ENCODE peak calls at places on chromosomes 1 and 21, in nine cellular contexts. Q is cardiac fibroblast, F is testis, B is hepatocyte, X is transverse colon, Z is fibroblast of villous mesenchyme, T is choroid plexus epithelial cell, J is astrocyte of the spinal cord, W is prostate gland. M is an unnamed sample.

GRCh38 chr1:168243200-168243599 is 17.4 kb downstream of the SFT2D2 start:
- DNase-seq in Q (no peak), F (no peak), B (no peak), X (no peak), Z (peak), T (peak), J (no peak), W (no peak), M (no peak)

GRCh38 chr1:58508629-58509028 is 37.9 kb downstream of the OMA1 start:
- DNase-seq in Q (no peak), F (no peak), B (no peak), X (no peak), Z (no peak), T (no peak), J (no peak), W (no peak), M (no peak)

GRCh38 chr1:4108341-4108740 is 208.3 kb upstream of the C1orf174 start:
- DNase-seq in Q (no peak), F (no peak), B (no peak), X (no peak), Z (no peak), T (no peak), J (no peak), W (no peak), M (no peak)

GRCh38 chr1:8374812-8375211 is 56.9 kb downstream of the SLC45A1 start:
- DNase-seq in Q (peak), F (peak), B (no peak), X (peak), Z (no peak), T (peak), J (peak), W (no peak), M (peak)

GRCh38 chr1:100523038-100523649 is 14.8 kb upstream of the GPR88 start:
- DNase-seq in Q (peak), F (no peak), B (no peak), X (no peak), Z (no peak), T (peak), J (no peak), W (no peak), M (no peak)

GRCh38 chr1:215583185-215583692 is 16.1 kb downstream of the KCTD3 start:
- DNase-seq in Q (peak), F (no peak), B (peak), X (no peak), Z (no peak), T (peak), J (peak), W (no peak), M (peak)

GRCh38 chr21:45041351-45041805 is 33.0 kb upstream of the ADARB1 start:
- DNase-seq in Q (peak), F (peak), B (peak), X (peak), Z (peak), T (peak), J (peak), W (no peak), M (peak)

GRCh38 chr1:187313115-187313514 is 484.4 kb downstream of the PLA2G4A start:
- DNase-seq in Q (no peak), F (no peak), B (no peak), X (no peak), Z (no peak), T (no peak), J (no peak), W (no peak), M (peak)

GRCh38 chr1:205748398-205749093 is 1.4 kb downstream of the NUCKS1 start:
- DNase-seq in Q (peak), F (peak), B (peak), X (no peak), Z (peak), T (peak), J (peak), W (peak), M (peak)

GRCh38 chr1:200958597-200958996 is 63.9 kb downstream of the INAVA start:
- DNase-seq in Q (no peak), F (no peak), B (no peak), X (no peak), Z (no peak), T (no peak), J (no peak), W (no peak), M (no peak)

GRCh38 chr1:201709564-201710295 is 119.2 kb upstream of the IPO9 start:
- DNase-seq in Q (peak), F (peak), B (peak), X (peak), Z (peak), T (peak), J (peak), W (peak), M (peak)

GRCh38 chr1:211928993-211929637 is 98.6 kb upstream of the LPGAT1 start:
- DNase-seq in Q (no peak), F (no peak), B (peak), X (peak), Z (peak), T (peak), J (no peak), W (peak), M (peak)

GRCh38 chr1:59500970-59501742 is 204.3 kb downstream of the FGGY start:
- DNase-seq in Q (peak), F (no peak), B (no peak), X (no peak), Z (no peak), T (no peak), J (no peak), W (no peak), M (peak)

GRCh38 chr21:14591882-14592281 is 45.8 kb upstream of the SAMSN1 start:
- DNase-seq in Q (peak), F (peak), B (no peak), X (no peak), Z (peak), T (peak), J (peak), W (no peak), M (peak)

GRCh38 chr1:7383671-7384070 is 387.4 kb upstream of the VAMP3 start:
- DNase-seq in Q (no peak), F (peak), B (no peak), X (no peak), Z (no peak), T (no peak), J (no peak), W (no peak), M (no peak)

GRCh38 chr1:243505986-243506689 is 250.3 kb downstream of the SDCCAG8 start:
- DNase-seq in Q (peak), F (peak), B (no peak), X (no peak), Z (peak), T (no peak), J (no peak), W (peak), M (no peak)

GRCh38 chr1:183209533-183210158 is 23.6 kb downstream of the LAMC2 start:
- DNase-seq in Q (peak), F (no peak), B (peak), X (no peak), Z (peak), T (peak), J (peak), W (no peak), M (peak)

GRCh38 chr1:1947493-1947892 is 28.4 kb upstream of the TMEM52 start:
- DNase-seq in Q (no peak), F (no peak), B (no peak), X (no peak), Z (no peak), T (no peak), J (no peak), W (no peak), M (peak)

GRCh38 chr21:42413093-42413492 is 9.4 kb downstream of the UBASH3A start:
- DNase-seq in Q (no peak), F (no peak), B (no peak), X (no peak), Z (no peak), T (no peak), J (no peak), W (no peak), M (no peak)

GRCh38 chr21:42409366-42409765 is 5.7 kb downstream of the UBASH3A start:
- DNase-seq in Q (no peak), F (no peak), B (no peak), X (no peak), Z (no peak), T (no peak), J (no peak), W (no peak), M (no peak)

GRCh38 chr21:42412636-42412933 is 8.9 kb downstream of the UBASH3A start:
- DNase-seq in Q (no peak), F (no peak), B (no peak), X (no peak), Z (no peak), T (no peak), J (no peak), W (no peak), M (no peak)

GRCh38 chr21:42411891-42412635 is 8.4 kb downstream of the UBASH3A start:
- DNase-seq in Q (no peak), F (no peak), B (no peak), X (no peak), Z (no peak), T (peak), J (peak), W (no peak), M (peak)

GRCh38 chr21:42411197-42411869 is 7.6 kb downstream of the UBASH3A start:
- DNase-seq in Q (no peak), F (no peak), B (no peak), X (no peak), Z (no peak), T (no peak), J (no peak), W (no peak), M (no peak)
- TF ChIP-seq CTCF in Q (no peak), F (no peak), B (no peak), X (no peak), Z (no peak), T (peak), J (no peak), W (no peak), M (no peak)

DNA sequence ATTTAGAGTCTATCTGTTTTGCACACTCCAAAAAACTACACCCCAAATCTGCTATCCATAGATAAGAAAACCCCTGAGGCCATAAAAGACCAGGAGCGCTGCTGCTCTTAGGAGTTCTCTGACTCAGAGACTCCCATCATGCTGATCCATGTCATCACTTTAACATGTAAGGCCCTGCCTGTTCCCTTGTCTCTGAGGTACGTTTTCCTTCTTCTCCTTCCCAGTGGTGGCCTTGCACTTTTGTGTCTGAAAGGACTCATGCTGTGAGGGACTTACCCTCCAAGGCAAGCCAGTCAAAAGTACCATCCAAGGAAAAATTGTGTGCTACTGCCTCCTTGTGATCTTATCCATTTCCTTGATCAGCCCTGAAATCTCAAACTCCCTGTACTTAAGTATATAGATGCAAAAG is 427.4 kb upstream of the NCAM2 start:
- DNase-seq in Q (no peak), F (no peak), B (peak), X (no peak), Z (no peak), T (peak), J (no peak), W (no peak), M (peak)
- TF ChIP-seq CTCF in Q (no peak), F (no peak), B (peak), X (no peak), Z (no peak), T (no peak), J (no peak), W (no peak), M (no peak)

GRCh38 chr1:208083715-208084085 is 160.5 kb downstream of the PLXNA2 start:
- DNase-seq in Q (no peak), F (no peak), B (no peak), X (no peak), Z (no peak), T (no peak), J (no peak), W (no peak), M (no peak)

GRCh38 chr1:208084220-208084619 is 160.0 kb downstream of the PLXNA2 start:
- DNase-seq in Q (no peak), F (no peak), B (no peak), X (no peak), Z (no peak), T (no peak), J (no peak), W (no peak), M (no peak)

GRCh38 chr1:208080396-208081276 is 163.5 kb downstream of the PLXNA2 start:
- DNase-seq in Q (no peak), F (no peak), B (no peak), X (no peak), Z (no peak), T (no peak), J (no peak), W (no peak), M (no peak)

GRCh38 chr1:208083016-208083714 is 161.0 kb downstream of the PLXNA2 start:
- DNase-seq in Q (no peak), F (no peak), B (no peak), X (no peak), Z (no peak), T (no peak), J (no peak), W (no peak), M (no peak)

DNA sequence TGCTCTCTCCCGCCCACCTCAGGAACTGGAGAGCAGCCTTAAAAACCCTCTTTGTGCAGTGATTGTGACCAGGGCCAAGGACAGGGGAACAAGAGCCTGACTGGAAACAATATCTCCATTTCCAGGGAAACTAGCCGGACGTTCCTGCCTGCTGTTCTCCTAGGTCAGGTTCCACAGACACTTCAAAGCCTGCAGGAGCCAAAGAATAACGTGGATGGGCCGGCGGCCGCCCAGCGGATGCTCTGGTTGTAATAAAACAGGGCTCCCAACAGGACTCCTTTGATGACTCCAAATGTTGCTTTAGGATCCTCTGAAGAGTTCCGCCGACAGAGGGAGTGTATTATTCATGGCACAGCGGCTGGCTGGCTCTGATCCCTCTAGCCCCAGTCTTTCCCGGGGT is 162.2 kb downstream of the PLXNA2 start:
- DNase-seq in Q (no peak), F (peak), B (no peak), X (no peak), Z (no peak), T (peak), J (peak), W (no peak), M (no peak)
- TF ChIP-seq CTCF in Q (no peak), F (no peak), B (peak), X (no peak), Z (no peak), T (peak), J (peak), W (no peak), M (no peak)

DNA sequence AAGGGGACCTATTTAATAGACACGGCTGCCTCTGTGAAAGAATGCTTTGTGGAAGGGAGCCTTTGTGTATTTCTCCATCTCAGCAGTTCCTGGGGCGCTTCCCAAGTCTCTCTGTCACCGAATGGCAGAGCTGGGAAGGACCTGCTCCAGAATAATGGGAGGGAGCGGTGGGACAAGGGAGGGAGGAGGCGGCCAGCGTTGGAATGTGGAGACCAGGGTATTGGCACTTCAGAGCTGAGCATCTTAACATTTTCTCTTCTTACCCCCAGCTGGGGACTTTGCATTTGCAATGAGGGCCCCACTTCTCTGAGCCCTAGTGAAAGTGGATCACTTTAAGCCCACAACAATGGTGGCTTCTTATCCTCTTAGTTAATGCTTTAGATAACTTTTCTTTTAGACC is 23.9 kb downstream of the CACHD1 start:
- DNase-seq in Q (no peak), F (no peak), B (no peak), X (no peak), Z (no peak), T (no peak), J (no peak), W (no peak), M (no peak)
- TF ChIP-seq CTCF in Q (no peak), F (no peak), B (no peak), X (no peak), Z (no peak), T (no peak), J (no peak), W (no peak), M (no peak)

GRCh38 chr1:35577071-35577998 is 4.2 kb downstream of the TFAP2E start:
- DNase-seq in Q (no peak), F (peak), B (no peak), X (peak), Z (peak), T (no peak), J (no peak), W (no peak), M (no peak)
- TF ChIP-seq CTCF in Q (no peak), F (no peak), B (no peak), X (no peak), Z (no peak), T (no peak), J (no peak), W (no peak), M (no peak)

GRCh38 chr1:52748119-52748518 is 21.9 kb downstream of the ZYG11B start:
- DNase-seq in Q (no peak), F (no peak), B (no peak), X (no peak), Z (peak), T (peak), J (no peak), W (no peak), M (peak)
- TF ChIP-seq CTCF in Q (no peak), F (no peak), B (peak), X (no peak), Z (peak), T (peak), J (peak), W (no peak), M (peak)

GRCh38 chr1:97190326-97190725 is 468.7 kb downstream of the PTBP2 start:
- DNase-seq in Q (peak), F (no peak), B (no peak), X (no peak), Z (peak), T (peak), J (peak), W (no peak), M (peak)

GRCh38 chr1:97196825-97197516 is 475.4 kb downstream of the PTBP2 start:
- DNase-seq in Q (no peak), F (no peak), B (no peak), X (no peak), Z (no peak), T (no peak), J (no peak), W (no peak), M (no peak)

DNA sequence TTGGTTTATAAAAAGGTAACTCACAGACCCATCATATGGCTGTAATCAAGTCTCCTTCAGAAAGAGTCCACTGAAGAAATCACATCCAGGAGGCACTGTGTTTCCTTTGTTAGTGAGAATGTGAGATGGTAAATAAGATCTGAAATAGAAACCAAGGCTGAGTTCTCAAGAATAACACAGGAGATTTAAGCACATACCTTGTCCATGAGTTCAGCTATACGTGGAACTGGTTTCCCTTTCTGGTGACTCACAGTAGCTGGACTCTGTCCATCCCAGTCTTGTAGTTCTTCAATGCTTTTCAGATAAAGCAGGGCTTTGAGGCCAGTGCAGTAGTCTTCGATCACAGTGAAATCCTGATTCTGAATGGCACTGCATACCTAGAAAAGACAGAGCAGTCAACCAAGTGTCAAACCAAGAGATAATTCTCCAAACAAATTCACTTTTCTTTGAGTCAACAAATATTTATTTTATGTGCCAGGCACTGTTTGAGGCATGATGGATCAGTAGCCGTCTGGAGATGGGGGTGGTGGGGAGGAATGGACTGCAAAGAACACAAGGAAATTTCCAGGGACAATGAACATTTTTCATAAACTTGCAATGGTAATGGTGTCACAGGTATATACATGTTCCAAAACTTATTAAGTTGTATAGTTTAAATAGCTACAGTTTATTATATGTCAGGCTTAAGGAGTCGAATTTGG is 471.4 kb downstream of the PTBP2 start:
- DNase-seq in Q (peak), F (no peak), B (peak), X (no peak), Z (peak), T (peak), J (peak), W (peak), M (peak)
- TF ChIP-seq CTCF in Q (peak), F (no peak), B (peak), X (no peak), Z (no peak), T (peak), J (peak), W (no peak), M (no peak)

GRCh38 chr1:11721301-11721700 is 14.6 kb upstream of the AGTRAP start:
- DNase-seq in Q (no peak), F (no peak), B (no peak), X (no peak), Z (no peak), T (no peak), J (no peak), W (no peak), M (no peak)
- TF ChIP-seq CTCF in Q (no peak), F (no peak), B (no peak), X (no peak), Z (no peak), T (no peak), J (no peak), W (no peak), M (no peak)

GRCh38 chr1:26391450-26391849 is 18.9 kb upstream of the ZNF683 start:
- DNase-seq in Q (peak), F (no peak), B (no peak), X (no peak), Z (peak), T (peak), J (peak), W (no peak), M (peak)
- TF ChIP-seq CTCF in Q (peak), F (no peak), B (peak), X (no peak), Z (peak), T (peak), J (peak), W (no peak), M (peak)

GRCh38 chr1:234579967-234580366 is 30.0 kb downstream of the IRF2BP2 start:
- DNase-seq in Q (peak), F (no peak), B (no peak), X (no peak), Z (no peak), T (peak), J (no peak), W (no peak), M (peak)
- TF ChIP-seq CTCF in Q (peak), F (no peak), B (peak), X (peak), Z (peak), T (peak), J (peak), W (no peak), M (peak)